ENCODE peak calls at places on chromosome 7, in four cellular contexts. One of them, this sample, is unnamed.

GRCh38 chr7:21945374-21946227 is at the start of gene CDCA7L:
- DNase-seq in cardiac fibroblast: peak; percentile 80
- DNase-seq in heart left ventricle: peak; percentile 80
- DNase-seq in lower leg skin: peak; percentile 95
- DNase-seq in this sample: peak; percentile 73

GRCh38 chr7:68224041-68224534 is 1227.5 kb downstream of the TYW1 start:
- DNase-seq in heart left ventricle: no peak
- DNase-seq in cardiac fibroblast: no peak
- DNase-seq in lower leg skin: peak; percentile 40
- DNase-seq in this sample: no peak

GRCh38 chr7:28364082-28364481 is 48.2 kb upstream of the CREB5 start:
- DNase-seq in lower leg skin: no peak
- DNase-seq in heart left ventricle: no peak
- DNase-seq in cardiac fibroblast: no peak
- DNase-seq in this sample: peak; percentile 5

GRCh38 chr7:105352018-105352612 is 36.6 kb downstream of the SRPK2 start:
- DNase-seq in heart left ventricle: peak; percentile 80
- DNase-seq in cardiac fibroblast: peak; percentile 97
- DNase-seq in lower leg skin: peak; percentile 93
- DNase-seq in this sample: peak; percentile 58

GRCh38 chr7:110604885-110605284 is 486.0 kb upstream of the LRRN3 start:
- DNase-seq in lower leg skin: no peak
- DNase-seq in heart left ventricle: no peak
- DNase-seq in cardiac fibroblast: no peak
- DNase-seq in this sample: no peak

GRCh38 chr7:104891949-104892348 is 122.1 kb upstream of the KMT2E start:
- DNase-seq in cardiac fibroblast: no peak
- DNase-seq in heart left ventricle: no peak
- DNase-seq in lower leg skin: no peak
- DNase-seq in this sample: no peak

GRCh38 chr7:47190462-47190861 is 391.4 kb downstream of the TNS3 start:
- DNase-seq in heart left ventricle: no peak
- DNase-seq in lower leg skin: no peak
- DNase-seq in cardiac fibroblast: no peak
- DNase-seq in this sample: no peak

GRCh38 chr7:75971961-75972763 is 22.2 kb downstream of the TMEM120A start:
- DNase-seq in lower leg skin: no peak
- DNase-seq in heart left ventricle: no peak
- DNase-seq in cardiac fibroblast: peak; percentile 66
- DNase-seq in this sample: peak; percentile 14

GRCh38 chr7:81690688-81691087 is 79.2 kb downstream of the HGF start:
- DNase-seq in heart left ventricle: no peak
- DNase-seq in cardiac fibroblast: no peak
- DNase-seq in lower leg skin: no peak
- DNase-seq in this sample: no peak

GRCh38 chr7:78924581-78924980 is 528.9 kb downstream of the MAGI2 start:
- DNase-seq in heart left ventricle: no peak
- DNase-seq in cardiac fibroblast: peak; percentile 29
- DNase-seq in lower leg skin: no peak
- DNase-seq in this sample: peak; percentile 53

GRCh38 chr7:136555933-136556332 is 312.5 kb upstream of the CHRM2 start:
- DNase-seq in lower leg skin: no peak
- DNase-seq in heart left ventricle: no peak
- DNase-seq in cardiac fibroblast: no peak
- DNase-seq in this sample: no peak

GRCh38 chr7:133331861-133332260 is 79.0 kb downstream of the EXOC4 start:
- DNase-seq in lower leg skin: no peak
- DNase-seq in heart left ventricle: no peak
- DNase-seq in cardiac fibroblast: no peak
- DNase-seq in this sample: no peak

GRCh38 chr7:105339404-105340316 is 49.1 kb downstream of the SRPK2 start:
- DNase-seq in cardiac fibroblast: no peak
- DNase-seq in lower leg skin: no peak
- DNase-seq in heart left ventricle: no peak
- DNase-seq in this sample: no peak

GRCh38 chr7:55423277-55423711 is 58.2 kb downstream of the LANCL2 start:
- DNase-seq in lower leg skin: no peak
- DNase-seq in heart left ventricle: no peak
- DNase-seq in cardiac fibroblast: peak; percentile 51
- DNase-seq in this sample: no peak

GRCh38 chr7:129778770-129779601 is 167.5 kb downstream of the NRF1 start:
- DNase-seq in cardiac fibroblast: no peak
- DNase-seq in heart left ventricle: no peak
- DNase-seq in lower leg skin: no peak
- DNase-seq in this sample: peak; percentile 50

GRCh38 chr7:91847881-91848599 is 32.5 kb downstream of the MTERF1 start:
- DNase-seq in heart left ventricle: no peak
- DNase-seq in lower leg skin: no peak
- DNase-seq in cardiac fibroblast: no peak
- DNase-seq in this sample: no peak

GRCh38 chr7:73359306-73359705 is 31.3 kb downstream of the FKBP6 start:
- DNase-seq in heart left ventricle: no peak
- DNase-seq in cardiac fibroblast: no peak
- DNase-seq in lower leg skin: no peak
- DNase-seq in this sample: no peak

GRCh38 chr7:76262683-76263402 is 39.6 kb upstream of the HSPB1 start:
- DNase-seq in lower leg skin: no peak
- DNase-seq in cardiac fibroblast: peak; percentile 75
- DNase-seq in heart left ventricle: no peak
- DNase-seq in this sample: peak; percentile 69

GRCh38 chr7:43113622-43114450 is 1.4 kb downstream of the HECW1 start:
- DNase-seq in cardiac fibroblast: no peak
- DNase-seq in lower leg skin: no peak
- DNase-seq in heart left ventricle: no peak
- DNase-seq in this sample: no peak

GRCh38 chr7:70571986-70572385 is 560.0 kb upstream of the GALNT17 start:
- DNase-seq in heart left ventricle: peak; percentile 26
- DNase-seq in lower leg skin: no peak
- DNase-seq in cardiac fibroblast: no peak
- DNase-seq in this sample: no peak

GRCh38 chr7:27419581-27420177 is 177.1 kb downstream of the EVX1 start:
- DNase-seq in cardiac fibroblast: no peak
- DNase-seq in heart left ventricle: no peak
- DNase-seq in lower leg skin: no peak
- DNase-seq in this sample: peak; percentile 27

GRCh38 chr7:51062222-51062987 is 254.2 kb downstream of the COBL start:
- DNase-seq in heart left ventricle: no peak
- DNase-seq in cardiac fibroblast: no peak
- DNase-seq in lower leg skin: peak; percentile 81
- DNase-seq in this sample: peak; percentile 26

GRCh38 chr7:17298840-17299476 is 506 bp downstream of the AHR start:
- DNase-seq in heart left ventricle: peak; percentile 48
- DNase-seq in lower leg skin: peak; percentile 92
- DNase-seq in cardiac fibroblast: peak; percentile 48
- DNase-seq in this sample: peak; percentile 47

GRCh38 chr7:99369767-99370353 is 4.7 kb upstream of the ARPC1B start:
- DNase-seq in cardiac fibroblast: peak; percentile 57
- DNase-seq in lower leg skin: no peak
- DNase-seq in heart left ventricle: no peak
- DNase-seq in this sample: no peak

GRCh38 chr7:68311958-68312357 is 1286.3 kb upstream of the AUTS2 start:
- DNase-seq in lower leg skin: no peak
- DNase-seq in heart left ventricle: no peak
- DNase-seq in cardiac fibroblast: no peak
- DNase-seq in this sample: no peak

GRCh38 chr7:128904381-128905197 is 5.9 kb downstream of the KCP start:
- DNase-seq in lower leg skin: peak; percentile 77
- DNase-seq in heart left ventricle: no peak
- DNase-seq in cardiac fibroblast: peak; percentile 70
- DNase-seq in this sample: peak; percentile 69

GRCh38 chr7:16604054-16604453 is 41.5 kb downstream of the ANKMY2 start:
- DNase-seq in cardiac fibroblast: peak; percentile 11
- DNase-seq in lower leg skin: no peak
- DNase-seq in heart left ventricle: no peak
- DNase-seq in this sample: peak; percentile 30

GRCh38 chr7:200704-201103 is 8.3 kb downstream of the FAM20C start:
- DNase-seq in heart left ventricle: no peak
- DNase-seq in cardiac fibroblast: no peak
- DNase-seq in lower leg skin: no peak
- DNase-seq in this sample: no peak
- TF ChIP-seq CTCF in heart left ventricle: no peak
- TF ChIP-seq CTCF in cardiac fibroblast: peak; percentile 2
- TF ChIP-seq CTCF in lower leg skin: no peak
- TF ChIP-seq CTCF in this sample: no peak

GRCh38 chr7:126286317-126286716 is 966.4 kb downstream of the GRM8 start:
- DNase-seq in cardiac fibroblast: no peak
- DNase-seq in heart left ventricle: no peak
- DNase-seq in lower leg skin: no peak
- DNase-seq in this sample: no peak
- H3K4me3 ChIP-seq in cardiac fibroblast: no peak overlapping the region
- H3K4me3 ChIP-seq in heart left ventricle: no peak overlapping the region
- H3K4me3 ChIP-seq in lower leg skin: no peak overlapping the region
- H3K4me3 ChIP-seq in this sample: no peak overlapping the region

DNA sequence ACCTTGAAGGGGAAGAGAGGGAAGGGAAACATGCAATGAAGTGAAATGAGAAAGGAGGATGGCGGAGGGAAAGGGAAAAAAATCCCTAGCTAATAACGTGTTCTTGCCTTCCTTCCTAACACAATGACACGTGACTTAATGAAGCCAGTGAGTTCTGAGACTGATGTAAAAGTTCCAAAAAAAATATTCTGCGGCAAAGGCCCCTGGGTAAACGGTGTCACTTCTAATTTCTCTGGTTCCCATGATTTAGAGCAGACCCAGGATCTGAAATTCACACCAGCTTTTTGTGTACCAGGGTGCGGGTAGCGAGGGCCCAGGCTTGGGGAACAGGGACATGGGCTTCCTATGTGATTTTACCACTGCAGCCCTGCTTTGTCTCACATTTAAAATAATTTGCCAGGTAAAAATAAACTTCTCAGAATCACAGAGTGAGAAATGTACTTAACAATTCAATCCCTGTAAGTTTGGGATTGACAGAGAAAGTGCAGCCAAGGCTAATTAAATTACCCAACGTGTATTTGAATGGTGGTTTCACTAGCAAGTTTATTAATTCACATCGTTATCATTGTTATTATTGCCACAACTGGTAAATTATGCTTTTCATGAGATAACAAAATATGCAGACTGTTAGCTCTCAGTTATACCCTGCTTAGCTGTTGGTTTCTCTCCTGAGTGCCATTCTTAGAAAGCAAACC is 182.4 kb downstream of the SEM1 start:
- DNase-seq in cardiac fibroblast: no peak
- DNase-seq in lower leg skin: no peak
- DNase-seq in heart left ventricle: no peak
- DNase-seq in this sample: no peak
- TF ChIP-seq CTCF in cardiac fibroblast: no peak
- TF ChIP-seq CTCF in lower leg skin: no peak
- TF ChIP-seq CTCF in heart left ventricle: no peak
- TF ChIP-seq CTCF in this sample: no peak

DNA sequence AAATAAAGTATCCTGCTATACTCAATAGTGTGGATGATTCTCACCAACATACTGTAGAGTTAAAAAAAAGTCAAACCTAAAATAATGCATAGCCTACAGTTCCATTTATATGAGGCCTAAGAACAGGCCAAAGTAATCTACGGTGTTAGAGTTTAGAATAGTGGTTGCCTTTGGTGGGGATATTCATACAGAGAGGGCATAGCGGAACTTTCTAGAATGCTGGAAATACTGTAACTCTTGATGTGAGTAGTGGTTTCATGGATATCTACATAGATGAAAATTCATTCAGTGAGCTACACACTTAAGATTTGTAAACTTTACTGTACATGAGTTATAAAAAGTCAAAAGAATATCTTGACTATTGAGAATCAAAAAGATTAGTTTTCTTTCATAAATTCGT is 349.9 kb upstream of the NFE2L3 start:
- DNase-seq in lower leg skin: no peak
- DNase-seq in heart left ventricle: no peak
- DNase-seq in cardiac fibroblast: no peak
- DNase-seq in this sample: no peak
- H3K4me3 ChIP-seq in lower leg skin: no peak overlapping the region
- H3K4me3 ChIP-seq in heart left ventricle: no peak overlapping the region
- H3K4me3 ChIP-seq in cardiac fibroblast: no peak overlapping the region
- H3K4me3 ChIP-seq in this sample: no peak overlapping the region

GRCh38 chr7:442457-442856 is 77.2 kb downstream of the PDGFA start:
- DNase-seq in heart left ventricle: no peak
- DNase-seq in lower leg skin: no peak
- DNase-seq in cardiac fibroblast: no peak
- DNase-seq in this sample: no peak
- TF ChIP-seq CTCF in heart left ventricle: no peak
- TF ChIP-seq CTCF in lower leg skin: no peak
- TF ChIP-seq CTCF in cardiac fibroblast: no peak
- TF ChIP-seq CTCF in this sample: no peak

DNA sequence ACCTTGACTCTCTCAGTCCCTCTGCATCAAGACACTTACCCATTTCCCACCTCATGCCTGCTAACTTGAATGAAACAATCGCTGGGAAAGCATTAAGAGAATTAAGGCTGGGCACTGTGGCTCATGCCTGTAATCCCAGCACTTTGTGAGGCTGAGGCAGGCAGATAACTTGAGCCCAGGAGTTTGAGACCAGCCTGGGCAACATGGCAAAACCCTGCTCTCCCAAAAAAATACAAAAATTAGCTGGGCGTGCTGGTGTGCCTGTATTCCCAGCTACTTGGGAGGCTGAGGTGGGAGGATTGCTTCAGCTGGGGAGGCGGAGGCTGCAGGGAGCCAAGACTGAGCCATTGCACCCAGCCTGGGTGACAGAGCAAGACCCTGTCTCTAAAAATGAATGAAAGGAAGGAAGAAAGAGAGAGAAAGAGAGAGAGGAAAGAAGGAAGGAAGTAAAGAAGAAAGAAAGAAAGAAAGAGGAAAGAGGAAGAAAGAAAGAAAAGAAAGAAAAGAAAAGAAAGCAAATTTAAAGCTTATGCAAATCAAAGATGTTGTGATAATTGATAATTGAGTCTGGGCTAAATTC is 646 bp downstream of the SERPINE1 start:
- DNase-seq in heart left ventricle: no peak
- DNase-seq in lower leg skin: no peak
- DNase-seq in cardiac fibroblast: no peak
- DNase-seq in this sample: no peak
- H3K4me3 ChIP-seq in heart left ventricle: peak overlapping the region; percentile 45
- H3K4me3 ChIP-seq in lower leg skin: no peak overlapping the region
- H3K4me3 ChIP-seq in cardiac fibroblast: peak overlapping the region; percentile 95
- H3K4me3 ChIP-seq in this sample: peak overlapping the region; percentile 74

DNA sequence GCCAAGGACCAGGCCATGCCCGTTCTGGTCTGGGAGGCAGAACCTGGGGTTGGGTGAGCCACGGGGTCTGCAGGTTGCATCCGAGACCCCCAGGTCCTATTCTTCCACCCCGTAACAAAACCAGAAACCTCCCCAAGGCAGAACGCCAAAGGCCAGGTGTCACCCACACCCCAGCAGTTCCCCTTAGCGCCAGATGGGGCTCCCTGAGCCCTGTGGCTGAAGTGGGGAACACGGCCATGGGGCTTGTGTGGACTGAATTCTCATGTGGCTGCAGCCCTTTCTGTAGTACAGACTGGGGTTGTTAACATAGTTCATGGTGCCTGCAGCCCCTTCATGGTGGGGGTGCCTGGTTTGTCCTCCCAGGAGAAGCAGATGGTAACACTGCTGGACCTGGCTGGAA is 10.2 kb downstream of the BRI3 start:
- DNase-seq in lower leg skin: no peak
- DNase-seq in cardiac fibroblast: no peak
- DNase-seq in heart left ventricle: no peak
- DNase-seq in this sample: no peak
- TF ChIP-seq CTCF in lower leg skin: no peak
- TF ChIP-seq CTCF in cardiac fibroblast: peak; percentile 31
- TF ChIP-seq CTCF in heart left ventricle: peak; percentile 14
- TF ChIP-seq CTCF in this sample: peak; percentile 38